ENCODE peak calls at places on chromosomes 2 and 18, in nine cellular contexts. S is PC-3, B is H9, A is heart right ventricle, N is RWPE2, D is GM23338, H is SK-N-SH, M is substantia nigra, W is colonic mucosa. Y is an unnamed sample.

GRCh38 chr18:58394607-58395425 is 234.1 kb downstream of the ALPK2 start:
- DNase-seq in S (no peak), B (peak; percentile 11), A (no peak), N (no peak), D (no peak), H (no peak), M (no peak), W (no peak), Y (peak; percentile 46)

GRCh38 chr2:128162266-128162665 is 71.3 kb downstream of the UGGT1 start:
- DNase-seq in S (no peak), B (no peak), A (no peak), N (no peak), D (no peak), H (no peak), M (no peak), W (no peak), Y (no peak)

GRCh38 chr2:229714736-229715541 is 584 bp upstream of the DNER start:
- DNase-seq in S (peak; percentile 55), B (peak; percentile 89), A (peak; percentile 33), N (peak; percentile 74), D (peak; percentile 92), H (peak; percentile 70), M (peak; percentile 56), W (peak; percentile 33), Y (peak; percentile 55)

GRCh38 chr2:25297738-25298137 is 44.0 kb downstream of the DNMT3A start:
- DNase-seq in S (no peak), B (peak; percentile 78), A (no peak), N (no peak), D (peak; percentile 78), H (no peak), M (no peak), W (no peak), Y (no peak)

GRCh38 chr2:237128026-237128703 is 42.5 kb downstream of the COPS8 start:
- DNase-seq in S (peak; percentile 93), B (peak; percentile 75), A (peak; percentile 87), N (peak; percentile 94), D (peak; percentile 28), H (peak; percentile 28), M (peak; percentile 2), W (peak; percentile 75), Y (peak; percentile 100)

GRCh38 chr2:235056768-235057167 is 105.0 kb downstream of the SH3BP4 start:
- DNase-seq in S (no peak), B (peak; percentile 9), A (no peak), N (no peak), D (no peak), H (no peak), M (no peak), W (no peak), Y (no peak)

GRCh38 chr2:119474371-119475224 is 42.9 kb downstream of the TMEM37 start:
- DNase-seq in S (no peak), B (peak; percentile 21), A (no peak), N (no peak), D (peak; percentile 18), H (no peak), M (no peak), W (no peak), Y (no peak)

GRCh38 chr18:67300498-67300897 is 216.0 kb downstream of the DSEL start:
- DNase-seq in S (no peak), B (no peak), A (no peak), N (no peak), D (peak; percentile 50), H (no peak), M (no peak), W (no peak), Y (no peak)

GRCh38 chr18:52813637-52814416 is 473.8 kb downstream of the DCC start:
- DNase-seq in S (no peak), B (no peak), A (no peak), N (no peak), D (no peak), H (no peak), M (no peak), W (no peak), Y (no peak)

GRCh38 chr2:9089831-9090230 is 86.3 kb upstream of the MBOAT2 start:
- DNase-seq in S (peak; percentile 39), B (no peak), A (no peak), N (no peak), D (no peak), H (no peak), M (no peak), W (no peak), Y (no peak)

GRCh38 chr2:239251971-239252370 is 148.8 kb downstream of the HDAC4 start:
- DNase-seq in S (no peak), B (no peak), A (no peak), N (no peak), D (no peak), H (no peak), M (no peak), W (no peak), Y (no peak)

GRCh38 chr2:239249781-239250180 is 151.0 kb downstream of the HDAC4 start:
- DNase-seq in S (no peak), B (no peak), A (peak; percentile 84), N (no peak), D (no peak), H (no peak), M (peak; percentile 52), W (peak; percentile 63), Y (peak; percentile 93)

GRCh38 chr2:239249048-239249447 is 151.8 kb downstream of the HDAC4 start:
- DNase-seq in S (no peak), B (no peak), A (no peak), N (no peak), D (no peak), H (no peak), M (no peak), W (no peak), Y (no peak)

GRCh38 chr2:239252433-239253200 is 148.2 kb downstream of the HDAC4 start:
- DNase-seq in S (no peak), B (no peak), A (peak; percentile 73), N (no peak), D (no peak), H (no peak), M (peak; percentile 62), W (no peak), Y (peak; percentile 28)

DNA sequence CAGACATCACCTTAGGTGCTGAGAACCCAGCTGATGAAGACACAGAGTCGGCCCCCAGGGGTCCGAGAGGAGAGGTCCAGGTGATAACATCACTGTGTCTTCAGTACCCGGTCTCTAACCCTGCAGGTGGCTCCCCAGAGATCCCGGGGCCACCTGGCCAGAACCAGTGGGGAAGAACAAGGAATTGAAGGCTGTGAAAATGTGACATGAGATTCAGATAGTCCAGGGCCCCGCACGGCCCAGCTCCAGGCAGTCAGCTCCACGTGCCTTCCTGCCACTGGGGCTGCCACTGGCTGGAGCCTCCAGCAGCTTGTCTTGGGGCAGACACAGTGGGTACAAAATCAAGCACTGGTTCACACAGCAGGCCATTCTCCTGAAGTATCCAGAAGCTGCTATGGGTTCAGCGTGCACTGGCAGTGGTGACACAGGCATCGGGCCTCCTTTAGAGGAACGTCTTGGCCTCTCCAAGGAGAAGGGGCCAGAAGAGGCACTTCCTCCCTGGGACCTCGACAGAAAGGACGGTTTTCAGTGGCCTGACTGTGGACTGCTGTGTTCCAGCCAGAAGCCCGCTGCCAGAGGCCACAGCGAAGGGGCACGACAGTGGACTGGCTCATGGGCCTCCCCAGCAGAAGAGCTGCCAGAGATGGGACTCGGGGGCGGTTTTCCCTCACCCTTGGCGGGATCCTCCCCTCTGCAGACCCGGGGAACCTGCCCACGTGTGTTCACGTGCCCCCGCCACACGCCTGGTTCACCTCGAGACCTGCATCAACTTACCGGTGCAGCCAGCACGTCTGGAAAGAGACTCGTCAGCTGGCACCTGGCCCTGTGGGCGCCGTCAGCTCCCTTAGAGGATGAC is 150.4 kb downstream of the HDAC4 start:
- DNase-seq in S (no peak), B (no peak), A (no peak), N (no peak), D (no peak), H (no peak), M (no peak), W (no peak), Y (no peak)
- H3K27ac ChIP-seq in S (no peak overlapping the region), B (no peak overlapping the region), A (peak overlapping the region; percentile 12), N (no peak overlapping the region), D (no peak overlapping the region), H (no peak overlapping the region), M (peak overlapping the region; percentile 44), W (peak overlapping the region; percentile 25), Y (peak overlapping the region; percentile 85)

DNA sequence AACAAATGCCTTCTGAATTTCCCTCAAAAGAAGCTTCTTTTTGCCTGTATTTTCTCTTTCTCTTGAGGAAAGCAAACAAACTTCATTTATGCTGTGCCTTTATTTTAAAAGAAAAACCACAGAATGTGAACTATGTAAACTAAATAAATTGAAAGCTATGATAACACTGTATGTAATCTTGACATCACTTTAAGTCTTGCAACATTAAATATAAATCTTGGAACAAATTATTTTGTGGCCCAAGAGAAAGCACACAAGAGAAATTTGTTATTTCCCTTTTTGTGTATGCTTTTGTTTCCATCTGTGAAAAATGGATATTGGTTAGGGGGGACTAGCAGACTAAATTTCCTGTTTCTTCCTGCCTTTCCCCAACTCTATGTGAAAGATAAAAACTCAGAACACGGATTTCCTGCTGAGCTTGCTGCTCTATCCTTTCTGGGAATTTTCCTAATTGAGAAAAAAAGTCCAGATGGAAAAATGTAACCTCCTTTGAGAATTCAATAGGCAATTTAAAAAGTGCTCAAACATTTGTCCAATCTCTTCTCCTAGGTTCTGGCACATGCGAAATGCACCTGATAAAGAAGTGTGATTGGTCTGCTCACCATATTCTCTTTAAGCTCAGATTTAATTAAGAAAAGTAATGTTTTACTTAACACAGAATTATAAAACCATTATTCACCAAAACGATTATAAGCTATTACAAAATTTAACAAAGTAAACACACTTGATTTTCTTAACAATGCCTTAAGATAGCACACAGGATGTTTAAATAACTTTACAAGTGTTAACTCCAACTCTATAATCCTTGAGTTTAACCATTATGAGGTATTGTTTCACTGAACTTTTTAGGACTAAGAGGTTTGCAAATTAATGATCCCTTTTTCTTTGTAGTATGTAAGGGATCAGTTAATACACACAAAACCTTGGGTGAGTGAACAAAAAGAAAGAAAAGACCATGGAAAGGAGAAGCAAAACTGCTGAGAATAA is 21.1 kb upstream of the TFPI start:
- DNase-seq in S (peak; percentile 44), B (no peak), A (no peak), N (no peak), D (no peak), H (no peak), M (no peak), W (no peak), Y (peak; percentile 83)
- H3K27ac ChIP-seq in S (peak overlapping the region; percentile 75), B (no peak overlapping the region), A (no peak overlapping the region), N (no peak overlapping the region), D (no peak overlapping the region), H (no peak overlapping the region), M (no peak overlapping the region), W (no peak overlapping the region), Y (peak overlapping the region; percentile 70)

DNA sequence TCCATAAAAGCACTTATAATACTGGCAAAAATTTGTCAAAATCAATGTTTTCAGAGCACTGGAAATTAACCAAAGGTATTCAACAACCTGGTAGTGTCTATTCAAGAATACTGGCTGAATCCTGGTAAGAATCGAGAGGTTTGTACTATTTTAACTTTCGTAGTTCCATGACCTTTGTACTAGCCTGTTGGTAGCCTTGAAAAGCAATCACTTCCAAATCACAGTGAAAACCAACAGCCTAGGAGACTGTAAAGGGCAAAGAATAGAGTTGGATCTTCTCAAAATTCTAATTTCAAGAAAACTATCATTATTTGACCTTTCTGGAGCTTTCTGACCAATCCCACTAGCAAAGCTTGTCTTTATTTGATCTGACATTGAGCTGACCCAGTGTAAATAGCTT is 64.8 kb upstream of the CCDC178 start:
- DNase-seq in S (no peak), B (no peak), A (no peak), N (no peak), D (no peak), H (no peak), M (no peak), W (no peak), Y (no peak)
- H3K27ac ChIP-seq in S (no peak overlapping the region), B (no peak overlapping the region), A (no peak overlapping the region), N (no peak overlapping the region), D (no peak overlapping the region), H (no peak overlapping the region), M (no peak overlapping the region), W (no peak overlapping the region), Y (no peak overlapping the region)

GRCh38 chr2:156476516-156477206 is 40.5 kb downstream of the GPD2 start:
- DNase-seq in S (peak; percentile 76), B (no peak), A (no peak), N (no peak), D (no peak), H (no peak), M (no peak), W (no peak), Y (peak; percentile 74)
- H3K27ac ChIP-seq in S (peak overlapping the region; percentile 16), B (no peak overlapping the region), A (no peak overlapping the region), N (peak overlapping the region; percentile 69), D (no peak overlapping the region), H (no peak overlapping the region), M (no peak overlapping the region), W (no peak overlapping the region), Y (no peak overlapping the region)

Y was measured in IMR-90.